ENCODE peak calls at places on chromosomes 12 and 14, in six cellular contexts. R is GM12878, F is stomach, D is esophagus muscularis mucosa, Z is Panc1, J is prostate gland. W is an unnamed sample. For H3K9me3, the result is how much of the 10 kb centered on the place peaks cover.

GRCh38 chr12:109868182-109869051 is 11.9 kb downstream of the GLTP start:
- DNase-seq in R (no peak), F (no peak), J (peak), D (no peak), Z (no peak), W (no peak)

GRCh38 chr12:125633686-125634085 is 568.5 kb downstream of the AACS start:
- DNase-seq in D (no peak), F (peak), J (peak), Z (no peak), R (no peak), W (no peak)

GRCh38 chr12:67910360-67911292 is 78.6 kb upstream of the IFNG-AS1 start:
- DNase-seq in R (no peak), Z (no peak), D (no peak), F (no peak), J (no peak), W (no peak)

GRCh38 chr12:103986823-103987222 is 21.2 kb downstream of the TDG start:
- DNase-seq in R (no peak), F (no peak), D (no peak), J (no peak), Z (no peak), W (no peak)

GRCh38 chr14:98290596-98290995 is 981.4 kb downstream of the BCL11B start:
- DNase-seq in F (no peak), Z (no peak), R (no peak), J (no peak), D (peak), W (no peak)

GRCh38 chr12:27013606-27014084 is 539 bp downstream of the TM7SF3 start:
- DNase-seq in F (no peak), J (no peak), D (no peak), R (no peak), Z (no peak), W (no peak)

GRCh38 chr14:90820958-90821357 is 4.7 kb upstream of the TTC7B start:
- DNase-seq in F (peak), Z (no peak), D (no peak), J (no peak), R (no peak), W (peak)

GRCh38 chr14:104107611-104108569 is 22.4 kb downstream of the ASPG start:
- DNase-seq in Z (no peak), D (no peak), F (peak), J (no peak), R (no peak), W (peak)

GRCh38 chr14:92880851-92881250 is 42.1 kb upstream of the CHGA start:
- DNase-seq in F (no peak), D (no peak), J (peak), R (no peak), Z (no peak), W (no peak)

GRCh38 chr14:85085981-85086380 is 444.0 kb upstream of the FLRT2 start:
- DNase-seq in F (no peak), J (no peak), D (no peak), R (no peak), Z (no peak), W (no peak)

GRCh38 chr12:76883151-76883550 is 4.3 kb upstream of the CSRP2 start:
- DNase-seq in R (no peak), D (no peak), F (no peak), Z (no peak), J (no peak), W (no peak)

GRCh38 chr12:57745485-57745881 is 644 bp downstream of the TSPAN31 start:
- DNase-seq in Z (no peak), R (no peak), F (no peak), D (no peak), J (no peak), W (peak)

GRCh38 chr14:32342854-32343200 is 13.7 kb downstream of the AKAP6 start:
- DNase-seq in Z (no peak), D (no peak), R (no peak), F (no peak), J (no peak), W (no peak)

GRCh38 chr14:73258076-73258475 is 20.8 kb downstream of the PAPLN start:
- DNase-seq in J (no peak), R (no peak), Z (no peak), F (no peak), D (no peak), W (no peak)

GRCh38 chr14:88995437-88996198 is 171.2 kb downstream of the TTC8 start:
- DNase-seq in R (no peak), J (no peak), Z (no peak), F (no peak), D (no peak), W (no peak)

GRCh38 chr14:90632451-90632850 is 183.8 kb downstream of the TTC7B start:
- DNase-seq in D (no peak), F (no peak), R (no peak), Z (no peak), J (no peak), W (no peak)

DNA sequence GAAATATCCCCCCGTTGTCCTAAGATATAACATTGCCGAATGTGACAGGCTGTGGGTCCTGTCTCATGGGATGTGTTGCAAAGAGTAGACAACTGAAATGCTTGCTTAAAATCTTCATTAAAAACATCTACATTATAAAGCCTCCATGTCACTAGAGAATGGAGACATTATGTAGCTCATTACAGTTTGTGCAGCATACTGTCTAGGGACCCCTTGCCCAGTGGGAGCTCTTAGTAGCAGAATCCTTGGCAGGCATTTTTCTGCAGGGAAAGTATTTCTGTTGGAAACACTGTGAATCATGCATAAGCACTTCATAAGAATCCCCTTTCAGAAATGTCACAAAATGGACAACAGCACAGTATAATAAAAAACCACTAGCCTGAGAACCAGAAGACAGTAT is 174.4 kb downstream of the MGAT4C start:
- DNase-seq in R (no peak), D (no peak), Z (no peak), F (no peak), J (no peak), W (no peak)
- TF ChIP-seq POLR2AphosphoS5 in R (no peak), D (no peak), Z (no peak), F (no peak), J (no peak), W (no peak)

GRCh38 chr14:105856676-105857222 is 330.4 kb downstream of the TMEM121 start:
- DNase-seq in Z (no peak), D (no peak), J (no peak), R (no peak), F (no peak), W (no peak)

GRCh38 chr14:105859717-105860614 is 333.6 kb downstream of the TMEM121 start:
- DNase-seq in J (no peak), R (no peak), D (no peak), Z (no peak), F (peak), W (peak)

GRCh38 chr14:105857223-105857815 is 330.9 kb downstream of the TMEM121 start:
- DNase-seq in R (no peak), D (no peak), Z (no peak), F (no peak), J (no peak), W (peak)

GRCh38 chr14:105858676-105859025 is 332.3 kb downstream of the TMEM121 start:
- DNase-seq in R (no peak), D (no peak), Z (no peak), J (no peak), F (no peak), W (no peak)

GRCh38 chr14:105857816-105858675 is 331.7 kb downstream of the TMEM121 start:
- DNase-seq in D (no peak), R (no peak), Z (no peak), J (no peak), F (no peak), W (peak)
- H3K9me3 ChIP-seq in D (under half), R (under half), Z (under half), J (under half), F (under half), W (under half)

GRCh38 chr12:10366875-10367274 is 23.0 kb downstream of the KLRK1 start:
- DNase-seq in R (no peak), F (no peak), J (no peak), D (no peak), Z (no peak), W (no peak)

GRCh38 chr12:10363665-10363921 is 26.2 kb downstream of the KLRK1 start:
- DNase-seq in R (no peak), Z (no peak), J (no peak), D (no peak), F (no peak), W (no peak)

GRCh38 chr12:10363922-10364838 is 25.7 kb downstream of the KLRK1 start:
- DNase-seq in F (peak), R (peak), D (no peak), Z (peak), J (peak), W (peak)

GRCh38 chr12:10365716-10366433 is 24.0 kb downstream of the KLRK1 start:
- DNase-seq in F (no peak), D (no peak), R (no peak), Z (no peak), J (no peak), W (no peak)

GRCh38 chr12:10364839-10365681 is 24.8 kb downstream of the KLRK1 start:
- DNase-seq in D (no peak), R (peak), F (peak), J (peak), Z (peak), W (peak)
- TF ChIP-seq POLR2AphosphoS5 in D (peak), R (no peak), F (peak), J (peak), Z (no peak), W (no peak)

DNA sequence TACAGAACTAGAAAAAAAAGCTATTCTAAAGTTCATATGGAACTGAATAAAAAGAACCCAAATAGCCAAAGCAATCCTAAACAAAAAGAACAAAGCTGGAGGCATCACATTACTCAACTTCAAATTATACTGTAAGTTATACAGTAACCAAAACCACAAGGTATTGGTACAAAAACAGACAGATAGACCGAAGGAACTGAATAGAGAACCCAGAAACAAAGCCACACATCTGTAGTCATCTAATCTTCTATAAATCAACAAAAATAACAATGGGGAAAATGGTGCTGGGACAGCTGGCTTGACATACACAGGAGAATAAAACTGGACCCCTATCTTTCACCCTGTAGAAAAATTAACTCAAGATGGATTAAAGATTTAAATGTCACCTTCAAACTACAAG is 38.1 kb upstream of the CMKLR1 start:
- DNase-seq in Z (no peak), D (no peak), J (no peak), R (no peak), F (no peak), W (no peak)
- H3K9me3 ChIP-seq in Z (under half), D (under half), J (under half), R (under half), F (under half), W (half or more)

GRCh38 chr12:120199595-120200306 is 1.2 kb downstream of the RPLP0 start:
- DNase-seq in Z (no peak), J (no peak), D (no peak), F (no peak), R (no peak), W (no peak)
- TF ChIP-seq POLR2AphosphoS5 in Z (peak), J (no peak), D (peak), F (peak), R (peak), W (peak)

DNA sequence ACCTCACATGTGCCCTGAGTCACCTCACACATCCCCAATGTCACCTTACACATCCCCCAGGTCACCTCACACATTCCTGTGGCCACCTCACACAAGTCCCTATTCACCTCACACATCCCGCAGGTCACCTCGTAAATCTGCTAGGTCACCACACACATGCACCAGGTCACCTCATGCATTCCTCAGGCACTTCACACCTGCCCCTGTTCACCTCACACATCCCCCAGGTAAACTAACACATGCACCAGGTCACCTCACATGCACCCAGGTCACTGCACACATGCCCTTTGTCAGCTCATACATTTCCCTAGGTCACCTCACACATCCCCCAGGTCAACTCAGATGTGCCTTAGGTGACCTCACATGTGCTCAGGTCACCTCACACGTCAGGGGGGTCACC is 639.8 kb downstream of the TMEM121 start:
- DNase-seq in Z (no peak), D (peak), R (no peak), F (no peak), J (no peak), W (no peak)
- H3K9me3 ChIP-seq in Z (under half), D (under half), R (under half), F (under half), J (under half), W (under half)

DNA sequence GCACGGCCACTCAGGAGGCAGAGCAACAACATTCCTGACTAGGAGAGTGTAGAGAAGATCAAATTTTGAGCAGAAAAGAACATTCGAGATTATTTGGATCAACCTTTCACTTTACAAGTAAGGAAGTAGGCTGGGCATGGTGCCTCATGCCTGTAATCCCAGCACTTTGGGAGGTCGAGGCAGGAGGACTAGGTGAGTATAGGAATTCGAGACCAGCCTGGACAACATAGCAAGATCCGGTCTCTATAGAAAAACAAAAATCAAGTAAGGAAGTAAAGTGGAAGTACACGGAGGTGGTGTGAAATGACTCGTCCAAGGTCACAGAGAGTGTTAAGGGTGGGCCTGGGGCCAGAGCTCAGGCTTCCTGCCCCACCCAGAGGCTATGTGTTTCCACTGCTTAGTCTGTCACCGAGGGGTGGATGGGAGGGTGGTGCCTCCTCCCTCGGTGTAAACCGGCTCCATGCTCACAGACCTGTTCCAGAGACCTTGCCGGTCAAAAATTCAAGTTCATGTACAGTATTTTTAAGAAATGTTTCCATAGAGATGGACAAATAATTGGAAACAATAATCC is 51.9 kb downstream of the MAP1LC3B2 start:
- DNase-seq in J (no peak), Z (no peak), F (no peak), D (no peak), R (no peak), W (no peak)
- TF ChIP-seq POLR2AphosphoS5 in J (no peak), Z (no peak), F (no peak), D (no peak), R (no peak), W (peak)

GRCh38 chr12:31877884-31878283 is 81.3 kb upstream of the RESF1 start:
- DNase-seq in F (no peak), D (no peak), R (no peak), J (no peak), Z (no peak), W (no peak)

GRCh38 chr12:31872831-31873604 is 86.2 kb upstream of the RESF1 start:
- DNase-seq in D (no peak), J (no peak), F (no peak), R (no peak), Z (no peak), W (no peak)

GRCh38 chr12:31874961-31875608 is 84.1 kb upstream of the RESF1 start:
- DNase-seq in R (no peak), D (no peak), F (peak), Z (no peak), J (peak), W (peak)

GRCh38 chr12:31876568-31877424 is 82.4 kb upstream of the RESF1 start:
- DNase-seq in J (no peak), Z (no peak), F (no peak), R (no peak), D (no peak), W (no peak)

DNA sequence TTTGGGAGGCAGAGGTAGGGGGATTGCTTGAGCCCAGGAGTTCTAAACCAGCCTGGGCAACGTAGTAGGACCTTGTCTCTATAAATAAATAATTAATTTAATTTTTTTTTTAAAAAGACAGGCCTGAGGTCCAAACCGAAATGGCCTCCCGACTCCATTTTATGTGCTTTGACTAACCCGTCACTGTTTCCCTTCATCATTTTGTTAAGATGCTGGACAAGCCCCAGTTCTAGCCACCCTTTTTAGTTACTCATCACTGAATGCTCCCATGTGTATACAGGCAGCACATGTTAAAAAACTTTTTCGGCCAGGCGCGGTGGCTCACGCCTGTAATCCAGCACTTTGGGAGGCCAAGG is 83.6 kb upstream of the RESF1 start:
- DNase-seq in Z (no peak), J (no peak), F (no peak), R (no peak), D (no peak), W (no peak)
- H3K9me3 ChIP-seq in Z (under half), J (under half), F (under half), R (under half), D (under half), W (under half)

W was measured in spleen.